ENCODE peak calls at places on chromosome 6, in nine cellular contexts. One of them, this sample, is unnamed.

GRCh38 chr6:38673397-38674165 is 29.4 kb downstream of the GLO1 start:
- DNase-seq in fibroblast of lung: no peak
- DNase-seq in neuronal stem cell: no peak
- DNase-seq in head of caudate nucleus: no peak
- DNase-seq in astrocyte of the spinal cord: no peak
- DNase-seq in left ventricle myocardium inferior: no peak
- DNase-seq in amniotic stem cell: no peak
- DNase-seq in EL: no peak
- DNase-seq in NCI-H1417: peak
- DNase-seq in this sample: no peak

GRCh38 chr6:124069230-124069815 is 265.7 kb downstream of the NKAIN2 start:
- DNase-seq in fibroblast of lung: no peak
- DNase-seq in neuronal stem cell: no peak
- DNase-seq in head of caudate nucleus: no peak
- DNase-seq in astrocyte of the spinal cord: no peak
- DNase-seq in left ventricle myocardium inferior: no peak
- DNase-seq in amniotic stem cell: no peak
- DNase-seq in EL: no peak
- DNase-seq in NCI-H1417: no peak
- DNase-seq in this sample: no peak

GRCh38 chr6:49121970-49122369 is 341.1 kb downstream of the MMUT start:
- DNase-seq in fibroblast of lung: no peak
- DNase-seq in neuronal stem cell: no peak
- DNase-seq in head of caudate nucleus: no peak
- DNase-seq in astrocyte of the spinal cord: no peak
- DNase-seq in left ventricle myocardium inferior: no peak
- DNase-seq in amniotic stem cell: no peak
- DNase-seq in EL: no peak
- DNase-seq in NCI-H1417: no peak
- DNase-seq in this sample: no peak

GRCh38 chr6:145814035-145814500 is 527 bp downstream of the FBXO30 start:
- DNase-seq in fibroblast of lung: peak
- DNase-seq in neuronal stem cell: peak
- DNase-seq in head of caudate nucleus: peak
- DNase-seq in astrocyte of the spinal cord: peak
- DNase-seq in left ventricle myocardium inferior: peak
- DNase-seq in amniotic stem cell: no peak
- DNase-seq in EL: peak
- DNase-seq in NCI-H1417: peak
- DNase-seq in this sample: no peak

GRCh38 chr6:155248021-155249001 is 15.5 kb upstream of the CLDN20 start:
- DNase-seq in fibroblast of lung: peak
- DNase-seq in neuronal stem cell: peak
- DNase-seq in head of caudate nucleus: peak
- DNase-seq in astrocyte of the spinal cord: peak
- DNase-seq in left ventricle myocardium inferior: no peak
- DNase-seq in amniotic stem cell: peak
- DNase-seq in EL: peak
- DNase-seq in NCI-H1417: peak
- DNase-seq in this sample: peak

GRCh38 chr6:27178860-27179259 is 68.6 kb upstream of the PRSS16 start:
- DNase-seq in fibroblast of lung: no peak
- DNase-seq in neuronal stem cell: no peak
- DNase-seq in head of caudate nucleus: no peak
- DNase-seq in astrocyte of the spinal cord: no peak
- DNase-seq in left ventricle myocardium inferior: no peak
- DNase-seq in amniotic stem cell: no peak
- DNase-seq in EL: no peak
- DNase-seq in NCI-H1417: no peak
- DNase-seq in this sample: no peak

GRCh38 chr6:151292974-151293373 is 53.2 kb downstream of the AKAP12 start:
- DNase-seq in fibroblast of lung: peak
- DNase-seq in neuronal stem cell: no peak
- DNase-seq in head of caudate nucleus: no peak
- DNase-seq in astrocyte of the spinal cord: peak
- DNase-seq in left ventricle myocardium inferior: no peak
- DNase-seq in amniotic stem cell: no peak
- DNase-seq in EL: peak
- DNase-seq in NCI-H1417: no peak
- DNase-seq in this sample: no peak

GRCh38 chr6:158536891-158537798 is 22.7 kb upstream of the TMEM181 start:
- DNase-seq in fibroblast of lung: peak
- DNase-seq in neuronal stem cell: peak
- DNase-seq in head of caudate nucleus: peak
- DNase-seq in astrocyte of the spinal cord: no peak
- DNase-seq in left ventricle myocardium inferior: no peak
- DNase-seq in amniotic stem cell: no peak
- DNase-seq in EL: peak
- DNase-seq in NCI-H1417: peak
- DNase-seq in this sample: no peak

GRCh38 chr6:107490568-107491058 is 696 bp downstream of the SOBP start:
- DNase-seq in fibroblast of lung: no peak
- DNase-seq in neuronal stem cell: no peak
- DNase-seq in head of caudate nucleus: peak
- DNase-seq in astrocyte of the spinal cord: no peak
- DNase-seq in left ventricle myocardium inferior: no peak
- DNase-seq in amniotic stem cell: no peak
- DNase-seq in EL: no peak
- DNase-seq in NCI-H1417: peak
- DNase-seq in this sample: no peak

GRCh38 chr6:75167426-75167825 is 38.4 kb downstream of the COL12A1 start:
- DNase-seq in fibroblast of lung: no peak
- DNase-seq in neuronal stem cell: no peak
- DNase-seq in head of caudate nucleus: no peak
- DNase-seq in astrocyte of the spinal cord: no peak
- DNase-seq in left ventricle myocardium inferior: no peak
- DNase-seq in amniotic stem cell: no peak
- DNase-seq in EL: no peak
- DNase-seq in NCI-H1417: no peak
- DNase-seq in this sample: no peak

GRCh38 chr6:107655245-107655644 is 165.3 kb downstream of the SOBP start:
- DNase-seq in fibroblast of lung: no peak
- DNase-seq in neuronal stem cell: peak
- DNase-seq in head of caudate nucleus: no peak
- DNase-seq in astrocyte of the spinal cord: no peak
- DNase-seq in left ventricle myocardium inferior: no peak
- DNase-seq in amniotic stem cell: no peak
- DNase-seq in EL: no peak
- DNase-seq in NCI-H1417: peak
- DNase-seq in this sample: no peak

GRCh38 chr6:134910596-134910935 is 39.3 kb downstream of the ALDH8A1 start:
- DNase-seq in fibroblast of lung: peak
- DNase-seq in neuronal stem cell: no peak
- DNase-seq in head of caudate nucleus: no peak
- DNase-seq in astrocyte of the spinal cord: no peak
- DNase-seq in left ventricle myocardium inferior: no peak
- DNase-seq in amniotic stem cell: no peak
- DNase-seq in EL: no peak
- DNase-seq in NCI-H1417: no peak
- DNase-seq in this sample: no peak

GRCh38 chr6:90918361-90918760 is 331.5 kb upstream of the MAP3K7 start:
- DNase-seq in fibroblast of lung: no peak
- DNase-seq in neuronal stem cell: no peak
- DNase-seq in head of caudate nucleus: no peak
- DNase-seq in astrocyte of the spinal cord: no peak
- DNase-seq in left ventricle myocardium inferior: no peak
- DNase-seq in amniotic stem cell: no peak
- DNase-seq in EL: no peak
- DNase-seq in NCI-H1417: no peak
- DNase-seq in this sample: no peak

GRCh38 chr6:74137910-74138309 is 441.9 kb downstream of the CD109 start:
- DNase-seq in fibroblast of lung: peak
- DNase-seq in neuronal stem cell: no peak
- DNase-seq in head of caudate nucleus: no peak
- DNase-seq in astrocyte of the spinal cord: peak
- DNase-seq in left ventricle myocardium inferior: no peak
- DNase-seq in amniotic stem cell: no peak
- DNase-seq in EL: peak
- DNase-seq in NCI-H1417: no peak
- DNase-seq in this sample: no peak

GRCh38 chr6:167766986-167767714 is 59.6 kb upstream of the AFDN start:
- DNase-seq in fibroblast of lung: no peak
- DNase-seq in neuronal stem cell: no peak
- DNase-seq in head of caudate nucleus: no peak
- DNase-seq in astrocyte of the spinal cord: no peak
- DNase-seq in left ventricle myocardium inferior: no peak
- DNase-seq in amniotic stem cell: no peak
- DNase-seq in EL: no peak
- DNase-seq in NCI-H1417: peak
- DNase-seq in this sample: no peak

GRCh38 chr6:40326689-40327404 is 260.3 kb downstream of the LRFN2 start:
- DNase-seq in fibroblast of lung: no peak
- DNase-seq in neuronal stem cell: no peak
- DNase-seq in head of caudate nucleus: no peak
- DNase-seq in astrocyte of the spinal cord: no peak
- DNase-seq in left ventricle myocardium inferior: no peak
- DNase-seq in amniotic stem cell: no peak
- DNase-seq in EL: no peak
- DNase-seq in NCI-H1417: peak
- DNase-seq in this sample: no peak

GRCh38 chr6:111210074-111210729 is 122.9 kb downstream of the SLC16A10 start:
- DNase-seq in fibroblast of lung: peak
- DNase-seq in neuronal stem cell: peak
- DNase-seq in head of caudate nucleus: no peak
- DNase-seq in astrocyte of the spinal cord: peak
- DNase-seq in left ventricle myocardium inferior: no peak
- DNase-seq in amniotic stem cell: peak
- DNase-seq in EL: peak
- DNase-seq in NCI-H1417: peak
- DNase-seq in this sample: peak

GRCh38 chr6:113732384-113732966 is 124.7 kb upstream of the MARCKS start:
- DNase-seq in fibroblast of lung: peak
- DNase-seq in neuronal stem cell: peak
- DNase-seq in head of caudate nucleus: peak
- DNase-seq in astrocyte of the spinal cord: peak
- DNase-seq in left ventricle myocardium inferior: peak
- DNase-seq in amniotic stem cell: no peak
- DNase-seq in EL: no peak
- DNase-seq in NCI-H1417: peak
- DNase-seq in this sample: no peak

GRCh38 chr6:141437685-141438084 is 695.0 kb upstream of the GJE1 start:
- DNase-seq in fibroblast of lung: no peak
- DNase-seq in neuronal stem cell: no peak
- DNase-seq in head of caudate nucleus: no peak
- DNase-seq in astrocyte of the spinal cord: no peak
- DNase-seq in left ventricle myocardium inferior: no peak
- DNase-seq in amniotic stem cell: no peak
- DNase-seq in EL: no peak
- DNase-seq in NCI-H1417: no peak
- DNase-seq in this sample: no peak

GRCh38 chr6:72911463-72912153 is 289.7 kb downstream of the KCNQ5 start:
- DNase-seq in fibroblast of lung: peak
- DNase-seq in neuronal stem cell: no peak
- DNase-seq in head of caudate nucleus: no peak
- DNase-seq in astrocyte of the spinal cord: peak
- DNase-seq in left ventricle myocardium inferior: no peak
- DNase-seq in amniotic stem cell: no peak
- DNase-seq in EL: peak
- DNase-seq in NCI-H1417: no peak
- DNase-seq in this sample: no peak

GRCh38 chr6:154766993-154767392 is 33.8 kb downstream of the SCAF8 start:
- DNase-seq in fibroblast of lung: peak
- DNase-seq in neuronal stem cell: peak
- DNase-seq in head of caudate nucleus: no peak
- DNase-seq in astrocyte of the spinal cord: peak
- DNase-seq in left ventricle myocardium inferior: no peak
- DNase-seq in amniotic stem cell: no peak
- DNase-seq in EL: peak
- DNase-seq in NCI-H1417: no peak
- DNase-seq in this sample: no peak

GRCh38 chr6:131062245-131063027 is 609 bp downstream of the EPB41L2 start:
- DNase-seq in fibroblast of lung: no peak
- DNase-seq in neuronal stem cell: peak
- DNase-seq in head of caudate nucleus: peak
- DNase-seq in astrocyte of the spinal cord: no peak
- DNase-seq in left ventricle myocardium inferior: no peak
- DNase-seq in amniotic stem cell: no peak
- DNase-seq in EL: peak
- DNase-seq in NCI-H1417: peak
- DNase-seq in this sample: no peak

GRCh38 chr6:17839526-17839925 is 132.8 kb upstream of the NUP153 start:
- DNase-seq in fibroblast of lung: no peak
- DNase-seq in neuronal stem cell: no peak
- DNase-seq in head of caudate nucleus: no peak
- DNase-seq in astrocyte of the spinal cord: no peak
- DNase-seq in left ventricle myocardium inferior: no peak
- DNase-seq in amniotic stem cell: no peak
- DNase-seq in EL: no peak
- DNase-seq in NCI-H1417: no peak
- DNase-seq in this sample: no peak

GRCh38 chr6:162856885-162857284 is 129.1 kb downstream of the PACRG start:
- DNase-seq in fibroblast of lung: peak
- DNase-seq in neuronal stem cell: peak
- DNase-seq in head of caudate nucleus: peak
- DNase-seq in astrocyte of the spinal cord: peak
- DNase-seq in left ventricle myocardium inferior: no peak
- DNase-seq in amniotic stem cell: peak
- DNase-seq in EL: peak
- DNase-seq in NCI-H1417: peak
- DNase-seq in this sample: peak

GRCh38 chr6:82957171-82957894 is 108.3 kb downstream of the UBE3D start:
- DNase-seq in fibroblast of lung: peak
- DNase-seq in neuronal stem cell: no peak
- DNase-seq in head of caudate nucleus: no peak
- DNase-seq in astrocyte of the spinal cord: no peak
- DNase-seq in left ventricle myocardium inferior: no peak
- DNase-seq in amniotic stem cell: no peak
- DNase-seq in EL: peak
- DNase-seq in NCI-H1417: no peak
- DNase-seq in this sample: no peak

GRCh38 chr6:98839788-98840361 is 5.5 kb downstream of the POU3F2 start:
- DNase-seq in fibroblast of lung: peak
- DNase-seq in neuronal stem cell: peak
- DNase-seq in head of caudate nucleus: peak
- DNase-seq in astrocyte of the spinal cord: peak
- DNase-seq in left ventricle myocardium inferior: no peak
- DNase-seq in amniotic stem cell: no peak
- DNase-seq in EL: no peak
- DNase-seq in NCI-H1417: peak
- DNase-seq in this sample: no peak